ENCODE peak calls at places on chromosomes 13 and 19, in nine cellular contexts. I, N, P, L, V, X, D, R and K are unnamed samples.

GRCh38 chr19:6925801-6926751 is 38.7 kb downstream of the ADGRE1 start:
- DNase-seq in I (no peak), N (no peak), P (no peak), L (no peak), V (no peak), X (no peak), D (no peak), R (no peak), K (no peak)

GRCh38 chr19:18674616-18675015 is 8.9 kb upstream of the CRTC1 start:
- DNase-seq in I (no peak), N (no peak), P (no peak), L (no peak), V (no peak), X (no peak), D (no peak), R (no peak), K (no peak)

GRCh38 chr19:33064117-33064777 is 441 bp downstream of the RHPN2 start:
- DNase-seq in I (peak; percentile 80), N (peak; percentile 16), P (no peak), L (peak; percentile 19), V (peak; percentile 79), X (peak; percentile 56), D (no peak), R (peak; percentile 51), K (no peak)

GRCh38 chr19:2215281-2215751 is 20.8 kb downstream of the PLEKHJ1 start:
- DNase-seq in I (no peak), N (no peak), P (peak; percentile 20), L (no peak), V (no peak), X (no peak), D (no peak), R (no peak), K (no peak)

GRCh38 chr13:41827507-41828213 is 133.2 kb downstream of the VWA8 start:
- DNase-seq in I (no peak), N (no peak), P (no peak), L (no peak), V (no peak), X (no peak), D (no peak), R (no peak), K (peak; percentile 29)

GRCh38 chr13:106376411-106377112 is 158.9 kb downstream of the EFNB2 start:
- DNase-seq in I (no peak), N (no peak), P (no peak), L (no peak), V (no peak), X (no peak), D (no peak), R (no peak), K (no peak)

GRCh38 chr19:48656840-48657474 is 11.0 kb upstream of the CA11 start:
- DNase-seq in I (peak; percentile 32), N (no peak), P (no peak), L (no peak), V (no peak), X (no peak), D (no peak), R (peak; percentile 49), K (no peak)

GRCh38 chr19:18086590-18087138 is at the start of gene IL12RB1:
- DNase-seq in I (no peak), N (no peak), P (no peak), L (no peak), V (no peak), X (no peak), D (no peak), R (no peak), K (no peak)

GRCh38 chr13:31361673-31362072 is 161.9 kb downstream of the B3GLCT start:
- DNase-seq in I (no peak), N (no peak), P (no peak), L (no peak), V (no peak), X (no peak), D (no peak), R (no peak), K (no peak)

GRCh38 chr13:99655351-99656091 is 154.2 kb downstream of the TM9SF2 start:
- DNase-seq in I (no peak), N (no peak), P (no peak), L (no peak), V (no peak), X (peak; percentile 14), D (no peak), R (no peak), K (no peak)

GRCh38 chr19:2494084-2494446 is 18.1 kb downstream of the GADD45B start:
- DNase-seq in I (no peak), N (no peak), P (no peak), L (no peak), V (no peak), X (no peak), D (no peak), R (no peak), K (no peak)

GRCh38 chr13:112053167-112053743 is 13.7 kb upstream of the SOX1 start:
- DNase-seq in I (no peak), N (no peak), P (no peak), L (no peak), V (no peak), X (no peak), D (no peak), R (no peak), K (no peak)

GRCh38 chr19:27753622-27754021 is 1459.3 kb downstream of the UQCRFS1 start:
- DNase-seq in I (no peak), N (no peak), P (no peak), L (no peak), V (no peak), X (no peak), D (no peak), R (no peak), K (no peak)